ENCODE peak calls at places on chromosomes 7 and 10, in six cellular contexts. H is mesendoderm, Q is OCI-LY7, V is uterus, G is GM12878, K is astrocyte. U is an unnamed sample. For H3K36me3, the result is how much of the 10 kb centered on the place peaks cover.

GRCh38 chr10:117271427-117271826 is 30.5 kb downstream of the SLC18A2 start:
- DNase-seq in K (peak), H (peak), G (no peak), V (no peak), Q (no peak), U (no peak)

GRCh38 chr7:69403169-69403568 is 195.1 kb upstream of the AUTS2 start:
- DNase-seq in V (no peak), Q (peak), H (peak), K (no peak), G (no peak), U (no peak)

GRCh38 chr7:152876749-152877148 is 117.2 kb downstream of the ACTR3B start:
- DNase-seq in H (no peak), K (no peak), G (no peak), V (no peak), Q (no peak), U (no peak)

GRCh38 chr10:58873161-58873560 is 303.3 kb upstream of the PHYHIPL start:
- DNase-seq in H (no peak), G (no peak), Q (no peak), V (no peak), K (no peak), U (no peak)

GRCh38 chr7:17849504-17849903 is 90.8 kb downstream of the SNX13 start:
- DNase-seq in H (peak), V (no peak), G (no peak), Q (no peak), K (peak), U (no peak)

GRCh38 chr7:20164420-20165145 is 52.6 kb downstream of the MACC1 start:
- DNase-seq in V (no peak), G (no peak), Q (no peak), H (no peak), K (peak), U (no peak)

GRCh38 chr10:75525067-75525466 is 93.6 kb downstream of the LRMDA start:
- DNase-seq in G (no peak), H (no peak), Q (no peak), V (no peak), K (no peak), U (no peak)

GRCh38 chr10:99630991-99631390 is 10.8 kb upstream of the SLC25A28 start:
- DNase-seq in H (no peak), G (no peak), K (peak), V (no peak), Q (no peak), U (no peak)

GRCh38 chr10:48507933-48508830 is 96.7 kb downstream of the ARHGAP22 start:
- DNase-seq in Q (no peak), V (no peak), K (no peak), H (no peak), G (no peak), U (no peak)

GRCh38 chr10:113131611-113132330 is 181.7 kb downstream of the TCF7L2 start:
- DNase-seq in V (peak), Q (no peak), H (no peak), K (peak), G (no peak), U (no peak)

GRCh38 chr10:21959998-21960397 is 43.5 kb downstream of the DNAJC1 start:
- DNase-seq in H (no peak), Q (no peak), K (no peak), G (no peak), V (no peak), U (no peak)

GRCh38 chr7:1555046-1555812 is 776 bp downstream of the TMEM184A start:
- DNase-seq in H (peak), Q (no peak), G (no peak), K (peak), V (peak), U (no peak)

GRCh38 chr10:78927257-78927995 is 141.3 kb upstream of the ZMIZ1 start:
- DNase-seq in V (no peak), K (no peak), G (no peak), Q (peak), H (no peak), U (no peak)

GRCh38 chr10:22086730-22087364 is 83.3 kb upstream of the DNAJC1 start:
- DNase-seq in V (peak), Q (no peak), K (peak), H (peak), G (no peak), U (no peak)

GRCh38 chr7:16921644-16922257 is 40.0 kb upstream of the AGR3 start:
- DNase-seq in V (no peak), H (no peak), G (no peak), K (peak), Q (no peak), U (no peak)

GRCh38 chr7:30135551-30136271 is 925 bp downstream of the MTURN start:
- DNase-seq in V (peak), G (no peak), K (peak), H (no peak), Q (peak), U (peak)

GRCh38 chr7:140297192-140297591 is 101.1 kb downstream of the SLC37A3 start:
- DNase-seq in G (no peak), Q (no peak), V (no peak), H (peak), K (no peak), U (peak)

GRCh38 chr7:95478139-95479037 is 7.4 kb upstream of the ASB4 start:
- DNase-seq in G (no peak), V (no peak), K (peak), Q (no peak), H (peak), U (no peak)

GRCh38 chr10:97508342-97508741 is 9.6 kb downstream of the UBTD1 start:
- DNase-seq in H (peak), Q (no peak), G (no peak), K (peak), V (no peak), U (no peak)

GRCh38 chr10:2279666-2280065 is 542.3 kb upstream of the ADARB2 start:
- DNase-seq in H (peak), V (no peak), Q (no peak), G (no peak), K (no peak), U (no peak)

GRCh38 chr10:4766449-4766848 is 59.6 kb upstream of the AKR1E2 start:
- DNase-seq in Q (no peak), K (no peak), H (no peak), V (no peak), G (no peak), U (no peak)

GRCh38 chr7:65307651-65308299 is 65.9 kb upstream of the ZNF92 start:
- DNase-seq in G (peak), H (peak), V (peak), Q (peak), K (peak), U (peak)

GRCh38 chr7:36062159-36062815 is 90.8 kb upstream of the EEPD1 start:
- DNase-seq in G (no peak), K (peak), Q (no peak), V (no peak), H (no peak), U (no peak)

GRCh38 chr10:71426058-71426605 is 29.4 kb downstream of the CDH23 start:
- DNase-seq in K (no peak), H (no peak), G (no peak), V (no peak), Q (no peak), U (no peak)

GRCh38 chr10:109929501-109930219 is 6.3 kb upstream of the XPNPEP1 start:
- DNase-seq in Q (no peak), V (no peak), K (peak), H (no peak), G (no peak), U (no peak)

GRCh38 chr10:17643339-17643754 is 604 bp upstream of the STAM start:
- DNase-seq in H (peak), G (no peak), V (no peak), Q (no peak), K (peak), U (no peak)

GRCh38 chr7:77434570-77434969 is 18.4 kb upstream of the GSAP start:
- DNase-seq in K (no peak), G (no peak), Q (no peak), V (no peak), H (no peak), U (no peak)

GRCh38 chr7:102008535-102009262 is 191.3 kb downstream of the CUX1 start:
- DNase-seq in G (no peak), K (no peak), Q (no peak), V (no peak), H (no peak), U (no peak)

GRCh38 chr10:121975295-121976086 is 474 bp upstream of the NSMCE4A start:
- DNase-seq in H (peak), G (no peak), Q (peak), V (no peak), K (no peak), U (no peak)

GRCh38 chr7:95404316-95404715 is 8.1 kb upstream of the PON3 start:
- DNase-seq in V (peak), Q (no peak), H (no peak), G (no peak), K (no peak), U (no peak)

GRCh38 chr10:26438534-26439269 is 561 bp downstream of the APBB1IP start:
- DNase-seq in Q (peak), H (peak), K (peak), G (no peak), V (no peak), U (peak)

GRCh38 chr10:16809074-16809718 is 8.0 kb downstream of the RSU1 start:
- DNase-seq in G (no peak), V (no peak), Q (peak), H (peak), K (no peak), U (peak)

GRCh38 chr7:108453320-108453719 is 2.9 kb downstream of the NRCAM start:
- DNase-seq in H (no peak), K (no peak), Q (no peak), G (no peak), V (no peak), U (no peak)

GRCh38 chr7:80542398-80542797 is 30.5 kb upstream of the GNAT3 start:
- DNase-seq in K (peak), Q (no peak), V (no peak), H (no peak), G (no peak), U (no peak)

GRCh38 chr10:33588974-33589600 is 254.6 kb upstream of the NRP1 start:
- DNase-seq in Q (no peak), H (no peak), V (no peak), G (no peak), K (no peak), U (no peak)

GRCh38 chr7:116782177-116782711 is 80.1 kb upstream of the CAPZA2 start:
- DNase-seq in K (peak), V (no peak), Q (no peak), H (peak), G (no peak), U (no peak)

DNA sequence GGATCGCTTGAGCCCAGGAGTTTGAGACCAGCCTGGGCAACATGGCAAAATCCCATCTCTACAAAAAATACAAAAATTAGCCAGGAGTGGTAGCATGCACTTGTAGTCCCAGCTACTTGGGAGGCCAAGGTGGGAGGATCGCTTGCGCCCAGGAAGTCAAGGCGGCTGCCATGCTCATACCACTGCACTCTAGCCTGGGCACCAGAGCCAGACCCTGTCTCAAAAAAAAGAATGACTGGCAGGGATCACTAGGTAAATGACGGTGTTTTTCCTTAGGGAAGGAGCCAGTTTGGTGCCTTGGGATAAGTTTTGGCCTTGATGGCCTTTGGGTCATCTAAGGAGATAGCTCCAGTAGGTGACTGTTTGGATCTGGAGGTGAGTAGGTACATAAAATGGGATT is 8.9 kb downstream of the TMEM248 start:
- DNase-seq in Q (no peak), K (no peak), G (no peak), V (no peak), H (no peak), U (no peak)
- H3K36me3 ChIP-seq in Q (half or more), K (under half), G (under half), V (under half), H (under half), U (under half)

GRCh38 chr10:124975977-124976514 is 34.1 kb downstream of the ZRANB1 start:
- DNase-seq in V (no peak), K (peak), Q (no peak), H (no peak), G (peak), U (no peak)

GRCh38 chr10:124974131-124974530 is 32.2 kb downstream of the ZRANB1 start:
- DNase-seq in H (no peak), K (no peak), G (no peak), Q (no peak), V (no peak), U (no peak)

GRCh38 chr10:124977161-124977560 is 35.2 kb downstream of the ZRANB1 start:
- DNase-seq in V (no peak), K (no peak), G (no peak), H (no peak), Q (no peak), U (no peak)

GRCh38 chr10:124971276-124971675 is 29.4 kb downstream of the ZRANB1 start:
- DNase-seq in K (peak), G (peak), V (no peak), Q (no peak), H (no peak), U (no peak)

DNA sequence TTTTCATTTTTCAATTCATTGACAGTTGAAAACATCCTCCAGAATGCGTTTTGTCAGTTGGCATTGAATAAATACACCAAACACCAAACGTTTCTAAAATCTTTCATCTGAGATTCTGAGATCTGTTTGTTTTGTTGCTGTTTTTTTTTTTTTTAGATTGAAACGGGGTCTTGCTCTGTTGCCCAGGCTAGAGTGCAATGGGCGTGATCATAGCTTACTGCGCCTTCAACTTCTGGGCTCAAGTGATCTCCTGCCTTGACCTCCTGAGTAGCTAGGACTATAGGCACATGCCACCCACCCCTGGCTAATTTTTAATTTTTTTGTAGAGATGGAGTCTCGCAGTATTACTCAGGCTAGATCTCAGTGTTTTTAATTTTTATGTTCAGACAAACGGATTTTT is 30.7 kb downstream of the ZRANB1 start:
- DNase-seq in Q (no peak), K (no peak), H (no peak), V (no peak), G (no peak), U (no peak)
- H3K36me3 ChIP-seq in Q (half or more), K (under half), H (under half), V (under half), G (under half), U (half or more)

GRCh38 chr10:92615515-92615914 is 22.6 kb downstream of the KIF11 start:
- DNase-seq in K (no peak), G (no peak), V (no peak), Q (no peak), H (no peak), U (no peak)
- H3K36me3 ChIP-seq in K (under half), G (under half), V (under half), Q (half or more), H (under half), U (under half)

DNA sequence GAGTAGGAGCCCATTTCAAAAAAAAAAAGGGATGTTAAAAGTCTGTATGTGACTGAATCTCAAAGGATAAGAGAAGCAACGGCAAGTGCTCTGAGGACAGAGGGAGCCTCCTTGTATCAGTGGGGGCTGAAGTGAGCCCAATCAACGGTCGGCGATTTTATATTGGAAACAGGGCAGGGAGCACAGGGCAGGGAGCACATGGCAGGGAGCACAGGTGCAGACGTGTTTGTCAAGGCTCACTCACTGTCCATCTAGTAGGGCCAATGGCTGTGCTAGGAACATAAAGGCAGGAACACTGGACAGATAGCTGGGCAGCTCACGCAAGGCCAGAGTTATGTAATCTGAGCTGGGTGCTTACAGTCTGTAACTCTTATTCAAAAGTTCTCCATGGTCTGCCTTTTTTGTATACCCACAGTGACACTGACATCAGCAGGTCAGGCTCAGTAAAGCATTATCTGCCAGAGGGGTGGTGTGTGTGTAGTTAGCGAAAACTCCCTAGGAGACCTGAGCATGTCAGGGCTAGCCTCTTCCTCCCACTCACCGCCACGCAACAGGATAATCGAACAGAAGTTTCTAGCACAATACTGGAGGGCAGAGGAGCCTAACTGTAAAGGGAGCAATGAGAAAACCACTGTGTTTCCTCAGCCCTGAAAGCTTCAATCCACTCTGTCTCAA is 15.4 kb downstream of the AKR1B1 start:
- DNase-seq in V (no peak), Q (no peak), G (no peak), K (no peak), H (no peak), U (no peak)
- H3K36me3 ChIP-seq in V (under half), Q (half or more), G (under half), K (under half), H (under half), U (half or more)

DNA sequence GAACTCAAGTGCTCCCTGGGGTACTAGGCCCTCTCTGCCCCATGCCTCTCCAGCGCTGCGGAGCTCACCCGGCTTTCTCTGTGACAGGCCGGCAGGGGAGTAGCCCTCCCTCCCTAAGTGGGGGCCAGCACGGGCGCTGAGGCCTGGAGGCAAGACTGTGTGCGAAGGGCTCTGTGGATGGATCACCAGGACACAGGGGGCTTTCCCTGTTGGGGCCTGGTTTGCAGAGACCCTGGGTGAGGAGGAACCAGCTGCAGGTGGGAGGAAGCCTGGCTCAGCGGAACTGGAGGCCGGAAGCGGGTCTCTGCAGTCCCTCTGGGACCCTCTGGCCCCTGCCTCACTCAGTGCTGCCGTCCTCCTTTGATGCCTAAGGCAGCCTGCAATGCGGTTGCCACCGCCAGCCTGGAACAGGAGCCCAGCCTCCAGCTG is 106.0 kb downstream of the CYTH3 start:
- DNase-seq in V (no peak), K (no peak), G (no peak), Q (peak), H (no peak), U (no peak)
- H3K36me3 ChIP-seq in V (under half), K (under half), G (under half), Q (under half), H (under half), U (under half)

GRCh38 chr10:80155696-80156215 is 23.2 kb downstream of the PLAC9 start:
- DNase-seq in Q (no peak), V (no peak), G (no peak), K (no peak), H (no peak), U (no peak)
- H3K36me3 ChIP-seq in Q (half or more), V (under half), G (under half), K (under half), H (under half), U (half or more)

DNA sequence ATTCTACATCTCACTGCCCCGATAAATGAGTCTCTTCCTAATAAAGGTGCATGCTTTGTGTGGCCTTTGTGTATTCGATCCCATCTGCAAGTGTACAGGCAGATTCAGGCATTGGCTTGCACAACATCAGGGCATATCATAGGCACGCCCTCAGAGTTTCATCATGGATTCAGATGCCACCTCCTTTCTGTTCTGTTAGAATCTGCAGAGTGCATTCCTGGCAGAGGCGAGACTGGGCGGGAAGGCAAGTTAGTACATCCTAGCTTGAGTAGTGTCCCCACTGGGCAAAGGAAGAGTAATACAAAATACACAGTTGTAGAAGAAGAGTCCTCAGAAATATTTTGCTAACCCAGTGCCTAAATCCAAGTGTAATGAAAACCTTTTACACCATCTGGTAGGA is 346.5 kb upstream of the GALNT17 start:
- DNase-seq in K (no peak), Q (no peak), V (no peak), G (no peak), H (no peak), U (no peak)
- H3K36me3 ChIP-seq in K (half or more), Q (half or more), V (under half), G (under half), H (under half), U (under half)

DNA sequence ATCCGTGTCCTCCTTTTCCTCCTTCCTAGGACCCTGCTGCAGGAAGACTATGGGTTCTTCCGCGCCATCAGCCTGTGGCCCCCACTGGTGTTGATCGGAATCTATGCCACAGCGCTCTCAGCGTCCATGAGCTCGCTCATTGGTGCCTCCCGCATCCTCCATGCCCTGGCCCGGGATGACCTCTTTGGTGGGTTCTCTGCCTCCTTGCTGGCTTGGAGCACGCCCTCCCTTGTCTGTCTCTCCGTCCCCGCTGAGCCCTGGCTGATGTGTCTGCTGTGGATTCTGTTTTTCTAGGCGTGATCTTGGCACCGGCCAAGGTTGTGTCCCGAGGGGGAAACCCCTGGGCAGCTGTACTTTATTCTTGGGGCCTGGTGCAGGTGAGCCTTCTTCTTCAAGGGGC is 7.3 kb upstream of the TRIP6 start:
- DNase-seq in K (no peak), G (no peak), Q (no peak), V (no peak), H (peak), U (no peak)
- H3K36me3 ChIP-seq in K (under half), G (under half), Q (under half), V (under half), H (under half), U (under half)